ENCODE peak calls at places on chromosomes 2 and 18, in nine cellular contexts. Y is breast epithelium; F is tibial nerve; M is body of pancreas; C is heart right ventricle; Z is CD8-positive, alpha-beta T cell; O is astrocyte; X is left ventricle myocardium inferior; K is pancreas. J is an unnamed sample.
A peak's percentile ranks its signal among the peaks of the same experiment; 100 is the strongest.

GRCh38 chr18:42641996-42642395 is 473.5 kb downstream of the RIT2 start:
- DNase-seq in O (no peak), Z (no peak), C (no peak), X (no peak), K (no peak), Y (no peak), M (no peak), F (no peak), J (no peak)

GRCh38 chr18:35841283-35841682 is 131.2 kb upstream of the RMP24 start:
- DNase-seq in M (no peak), F (no peak), K (no peak), C (no peak), Y (no peak), Z (no peak), O (no peak), X (no peak), J (no peak)

GRCh38 chr2:177929662-177930522 is 142.7 kb downstream of the PDE11A start:
- DNase-seq in K (no peak), C (no peak), X (no peak), Z (no peak), Y (no peak), M (no peak), O (no peak), F (no peak), J (peak; percentile 77)

GRCh38 chr2:133362061-133362476 is 206.2 kb downstream of the NCKAP5 start:
- DNase-seq in Z (no peak), K (no peak), F (no peak), O (peak; percentile 68), X (no peak), C (no peak), Y (no peak), M (no peak), J (no peak)

GRCh38 chr18:13703899-13704298 is 22.5 kb downstream of the FAM210A start:
- DNase-seq in Y (no peak), M (no peak), O (peak; percentile 18), F (no peak), K (no peak), Z (no peak), C (no peak), X (no peak), J (no peak)

GRCh38 chr18:49016648-49017539 is 66.1 kb upstream of the SMAD7 start:
- DNase-seq in C (no peak), F (no peak), X (no peak), K (peak; percentile 64), Z (no peak), M (peak; percentile 75), O (peak; percentile 90), Y (peak; percentile 53), J (no peak)

GRCh38 chr2:159684796-159685195 is 27.5 kb upstream of the MARCHF7 start:
- DNase-seq in Y (no peak), Z (no peak), O (peak; percentile 73), X (no peak), M (no peak), C (no peak), F (no peak), K (no peak), J (no peak)

GRCh38 chr2:192030289-192030688 is 164.4 kb downstream of the TMEFF2 start:
- DNase-seq in Z (no peak), Y (no peak), K (no peak), M (no peak), C (no peak), F (no peak), X (no peak), O (no peak), J (no peak)

GRCh38 chr2:43226955-43227829 is 786 bp upstream of the ZFP36L2 start:
- DNase-seq in K (peak; percentile 98), Y (peak; percentile 95), C (peak; percentile 95), F (peak; percentile 91), Z (peak; percentile 61), O (peak; percentile 57), X (peak; percentile 95), M (peak; percentile 99), J (peak; percentile 77)

GRCh38 chr2:180763249-180763989 is 217.0 kb upstream of the UBE2E3 start:
- DNase-seq in F (no peak), C (no peak), X (no peak), Y (no peak), M (no peak), O (no peak), K (no peak), Z (no peak), J (peak; percentile 77)

GRCh38 chr18:6219116-6219717 is 195.5 kb downstream of the L3MBTL4 start:
- DNase-seq in Z (no peak), O (peak; percentile 31), Y (no peak), M (no peak), F (no peak), X (no peak), C (peak; percentile 15), K (no peak), J (peak; percentile 14)

GRCh38 chr18:79186649-79187048 is 117.5 kb downstream of the ATP9B start:
- DNase-seq in F (no peak), M (no peak), X (no peak), Z (no peak), Y (no peak), O (no peak), K (no peak), C (no peak), J (no peak)

GRCh38 chr2:84888401-84889276 is 7.8 kb upstream of the TRABD2A start:
- DNase-seq in Z (peak; percentile 35), M (no peak), F (no peak), Y (no peak), K (no peak), X (no peak), O (peak; percentile 76), C (no peak), J (no peak)

GRCh38 chr18:23237524-23238151 is 102.4 kb downstream of the CABLES1 start:
- DNase-seq in O (peak; percentile 55), F (no peak), M (no peak), C (peak; percentile 54), X (peak; percentile 43), Y (peak; percentile 71), K (no peak), Z (no peak), J (no peak)

GRCh38 chr18:69865656-69866241 is 81.9 kb downstream of the CD226 start:
- DNase-seq in X (no peak), O (no peak), Y (no peak), M (no peak), F (no peak), Z (no peak), K (no peak), C (no peak), J (no peak)

GRCh38 chr18:13500891-13501887 is 225.2 kb downstream of the FAM210A start:
- DNase-seq in Y (peak; percentile 70), M (peak; percentile 83), K (peak; percentile 79), X (peak; percentile 49), O (peak; percentile 93), F (no peak), C (peak; percentile 48), Z (no peak), J (peak; percentile 93)

GRCh38 chr2:2881507-2881906 is 496.1 kb downstream of the EIPR1 start:
- DNase-seq in M (no peak), K (no peak), O (no peak), Y (no peak), Z (no peak), F (no peak), X (no peak), C (no peak), J (no peak)

GRCh38 chr2:118121101-118121500 is 32.8 kb downstream of the INSIG2 start:
- DNase-seq in C (no peak), Y (no peak), Z (no peak), X (no peak), M (peak; percentile 46), O (no peak), K (peak; percentile 30), F (no peak), J (no peak)

GRCh38 chr18:22604986-22605421 is 187.3 kb upstream of the CTAGE1 start:
- DNase-seq in X (no peak), M (peak; percentile 35), Y (no peak), C (no peak), Z (no peak), O (no peak), F (no peak), K (peak; percentile 42), J (no peak)

GRCh38 chr2:78979380-78980238 is 45.9 kb upstream of the REG3G start:
- DNase-seq in M (peak; percentile 61), F (no peak), C (no peak), K (peak; percentile 53), O (no peak), X (no peak), Z (no peak), Y (no peak), J (no peak)
- H3K4me3 ChIP-seq in M (no peak overlapping the region), F (no peak overlapping the region), C (no peak overlapping the region), K (no peak overlapping the region), O (no peak overlapping the region), X (no peak overlapping the region), Z (no peak overlapping the region), Y (no peak overlapping the region), J (no peak overlapping the region)

DNA sequence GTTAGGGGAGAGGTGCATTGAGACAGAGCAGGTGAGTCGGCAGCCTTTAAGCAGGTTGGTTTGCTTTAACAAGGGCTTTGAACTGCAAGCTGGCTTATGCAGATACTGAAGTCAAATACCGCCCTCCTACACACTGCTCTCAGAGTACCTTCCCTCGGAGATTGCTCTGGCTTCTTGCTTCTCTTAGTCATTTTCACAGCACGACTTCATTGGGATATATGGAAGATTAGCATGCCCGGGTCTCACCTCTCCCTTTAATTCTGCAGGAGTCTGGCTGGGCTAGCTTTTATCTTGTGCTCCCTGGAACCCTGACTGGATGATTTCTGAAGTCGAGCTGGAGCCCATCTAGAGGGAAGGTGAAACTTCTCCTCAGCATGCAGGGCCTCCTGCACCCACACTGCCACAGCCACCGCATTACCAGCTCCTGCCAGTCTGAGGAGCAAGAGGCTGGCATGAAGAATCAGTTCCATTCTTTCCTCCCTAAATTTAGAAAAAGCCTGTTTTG is 395.5 kb upstream of the HNRNPA3 start:
- DNase-seq in Y (no peak), X (no peak), M (no peak), K (no peak), O (no peak), F (no peak), C (no peak), Z (no peak), J (no peak)
- TF ChIP-seq CTCF in Y (no peak), X (no peak), M (no peak), K (no peak), O (no peak), F (no peak), C (no peak), Z (no peak), J (peak; percentile 47)

DNA sequence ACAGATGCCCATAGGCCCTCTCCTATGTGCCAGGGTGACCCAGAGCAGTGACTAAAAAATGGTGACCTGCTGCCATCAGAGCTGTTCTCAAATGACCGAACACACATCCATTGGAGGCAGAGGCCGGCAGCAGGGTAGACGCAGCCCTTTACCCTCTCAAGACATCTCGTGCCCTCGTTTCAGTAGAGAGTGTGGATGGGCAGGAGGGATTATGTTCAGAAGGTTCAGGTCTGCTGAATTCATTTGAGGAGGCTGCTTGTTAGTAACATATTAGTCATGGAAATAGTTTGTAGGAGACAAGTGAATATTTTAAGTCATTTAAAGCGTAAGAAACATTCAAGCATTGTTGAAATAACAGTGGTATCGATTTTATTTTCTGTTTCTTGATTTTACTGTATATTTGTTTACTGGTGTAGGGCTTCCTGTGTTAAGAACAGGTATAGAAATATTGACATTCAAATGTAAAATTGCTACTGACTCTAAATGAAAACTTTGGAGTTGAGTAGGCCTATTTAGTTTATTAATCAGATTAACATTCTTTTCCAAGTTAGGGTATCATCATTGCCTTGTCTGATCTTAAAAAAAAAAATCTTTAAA is 82.6 kb downstream of the ZNF532 start:
- DNase-seq in O (no peak), C (no peak), Z (no peak), K (no peak), X (no peak), Y (no peak), F (no peak), M (no peak), J (no peak)
- H3K4me3 ChIP-seq in O (no peak overlapping the region), C (no peak overlapping the region), Z (no peak overlapping the region), K (no peak overlapping the region), X (no peak overlapping the region), Y (no peak overlapping the region), F (no peak overlapping the region), M (no peak overlapping the region), J (no peak overlapping the region)

GRCh38 chr2:38740851-38741541 is 10.2 kb downstream of the SRSF7 start:
- DNase-seq in Z (no peak), F (no peak), K (no peak), X (no peak), M (no peak), Y (no peak), C (no peak), O (no peak), J (no peak)
- TF ChIP-seq CTCF in Z (peak; percentile 72), F (peak; percentile 34), K (peak; percentile 46), X (peak; percentile 72), M (peak; percentile 69), Y (peak; percentile 70), C (peak; percentile 72), O (peak; percentile 36), J (peak; percentile 3)